ENCODE peak calls at places on chromosomes 4 and X, in four cellular contexts. One of them, this sample, is unnamed.

GRCh38 chrX:40772290-40772689 is 36.9 kb upstream of the MED14 start:
- DNase-seq in activated CD4-positive, CD25-positive, alpha-beta regulatory T cell: no peak
- DNase-seq in WTC11: no peak
- DNase-seq in stimulated activated CD4-positive, alpha-beta T cell treated with anti-CD3 and anti-CD28 coated beads, Interleukin-1b, Interleukin-23, amount 100 ng/mL, for 4 hours: no peak
- DNase-seq in this sample: no peak

GRCh38 chr4:151691639-151692442 is 69.0 kb downstream of the GATB start:
- DNase-seq in activated CD4-positive, CD25-positive, alpha-beta regulatory T cell: no peak
- DNase-seq in WTC11: no peak
- DNase-seq in stimulated activated CD4-positive, alpha-beta T cell treated with anti-CD3 and anti-CD28 coated beads, Interleukin-1b, Interleukin-23, amount 100 ng/mL, for 4 hours: no peak
- DNase-seq in this sample: no peak

GRCh38 chrX:2913118-2913517 is 16.0 kb downstream of the ARSD start:
- DNase-seq in activated CD4-positive, CD25-positive, alpha-beta regulatory T cell: no peak
- DNase-seq in WTC11: no peak
- DNase-seq in stimulated activated CD4-positive, alpha-beta T cell treated with anti-CD3 and anti-CD28 coated beads, Interleukin-1b, Interleukin-23, amount 100 ng/mL, for 4 hours: no peak
- DNase-seq in this sample: no peak

GRCh38 chrX:155334486-155335316 is at the start of gene CLIC2:
- DNase-seq in activated CD4-positive, CD25-positive, alpha-beta regulatory T cell: no peak
- DNase-seq in WTC11: no peak
- DNase-seq in stimulated activated CD4-positive, alpha-beta T cell treated with anti-CD3 and anti-CD28 coated beads, Interleukin-1b, Interleukin-23, amount 100 ng/mL, for 4 hours: no peak
- DNase-seq in this sample: no peak

GRCh38 chr4:148126825-148127224 is 315.4 kb downstream of the NR3C2 start:
- DNase-seq in activated CD4-positive, CD25-positive, alpha-beta regulatory T cell: no peak
- DNase-seq in WTC11: no peak
- DNase-seq in stimulated activated CD4-positive, alpha-beta T cell treated with anti-CD3 and anti-CD28 coated beads, Interleukin-1b, Interleukin-23, amount 100 ng/mL, for 4 hours: no peak
- DNase-seq in this sample: no peak

GRCh38 chr4:94804613-94805012 is 46.9 kb downstream of the BMPR1B start:
- DNase-seq in activated CD4-positive, CD25-positive, alpha-beta regulatory T cell: no peak
- DNase-seq in WTC11: no peak
- DNase-seq in stimulated activated CD4-positive, alpha-beta T cell treated with anti-CD3 and anti-CD28 coated beads, Interleukin-1b, Interleukin-23, amount 100 ng/mL, for 4 hours: no peak
- DNase-seq in this sample: no peak

GRCh38 chr4:177785000-177785399 is 342.8 kb upstream of the AGA start:
- DNase-seq in activated CD4-positive, CD25-positive, alpha-beta regulatory T cell: no peak
- DNase-seq in WTC11: no peak
- DNase-seq in stimulated activated CD4-positive, alpha-beta T cell treated with anti-CD3 and anti-CD28 coated beads, Interleukin-1b, Interleukin-23, amount 100 ng/mL, for 4 hours: no peak
- DNase-seq in this sample: no peak

GRCh38 chrX:131728295-131729145 is 184.6 kb downstream of the OR13H1 start:
- DNase-seq in activated CD4-positive, CD25-positive, alpha-beta regulatory T cell: no peak
- DNase-seq in WTC11: peak
- DNase-seq in stimulated activated CD4-positive, alpha-beta T cell treated with anti-CD3 and anti-CD28 coated beads, Interleukin-1b, Interleukin-23, amount 100 ng/mL, for 4 hours: peak
- DNase-seq in this sample: no peak

GRCh38 chr4:26342328-26343040 is 21.7 kb downstream of the RBPJ start:
- DNase-seq in activated CD4-positive, CD25-positive, alpha-beta regulatory T cell: no peak
- DNase-seq in WTC11: no peak
- DNase-seq in stimulated activated CD4-positive, alpha-beta T cell treated with anti-CD3 and anti-CD28 coated beads, Interleukin-1b, Interleukin-23, amount 100 ng/mL, for 4 hours: no peak
- DNase-seq in this sample: no peak

GRCh38 chrX:96386325-96386724 is 298.3 kb upstream of the DIAPH2 start:
- DNase-seq in activated CD4-positive, CD25-positive, alpha-beta regulatory T cell: no peak
- DNase-seq in WTC11: no peak
- DNase-seq in stimulated activated CD4-positive, alpha-beta T cell treated with anti-CD3 and anti-CD28 coated beads, Interleukin-1b, Interleukin-23, amount 100 ng/mL, for 4 hours: no peak
- DNase-seq in this sample: no peak

GRCh38 chr4:4677825-4678522 is 136.1 kb upstream of the STX18 start:
- DNase-seq in activated CD4-positive, CD25-positive, alpha-beta regulatory T cell: no peak
- DNase-seq in WTC11: peak
- DNase-seq in stimulated activated CD4-positive, alpha-beta T cell treated with anti-CD3 and anti-CD28 coated beads, Interleukin-1b, Interleukin-23, amount 100 ng/mL, for 4 hours: no peak
- DNase-seq in this sample: no peak

GRCh38 chrX:13077168-13077567 is 32.7 kb upstream of the FAM9C start:
- DNase-seq in activated CD4-positive, CD25-positive, alpha-beta regulatory T cell: no peak
- DNase-seq in WTC11: no peak
- DNase-seq in stimulated activated CD4-positive, alpha-beta T cell treated with anti-CD3 and anti-CD28 coated beads, Interleukin-1b, Interleukin-23, amount 100 ng/mL, for 4 hours: no peak
- DNase-seq in this sample: peak

GRCh38 chr4:189659302-189659701 is 281.4 kb upstream of the FRG1 start:
- DNase-seq in activated CD4-positive, CD25-positive, alpha-beta regulatory T cell: no peak
- DNase-seq in WTC11: no peak
- DNase-seq in stimulated activated CD4-positive, alpha-beta T cell treated with anti-CD3 and anti-CD28 coated beads, Interleukin-1b, Interleukin-23, amount 100 ng/mL, for 4 hours: no peak
- DNase-seq in this sample: no peak

GRCh38 chr4:95556460-95556859 is 7.7 kb upstream of the UNC5C start:
- DNase-seq in activated CD4-positive, CD25-positive, alpha-beta regulatory T cell: no peak
- DNase-seq in WTC11: no peak
- DNase-seq in stimulated activated CD4-positive, alpha-beta T cell treated with anti-CD3 and anti-CD28 coated beads, Interleukin-1b, Interleukin-23, amount 100 ng/mL, for 4 hours: no peak
- DNase-seq in this sample: no peak

GRCh38 chr4:139753686-139754085 is 88.1 kb downstream of the MGST2 start:
- DNase-seq in activated CD4-positive, CD25-positive, alpha-beta regulatory T cell: no peak
- DNase-seq in WTC11: no peak
- DNase-seq in stimulated activated CD4-positive, alpha-beta T cell treated with anti-CD3 and anti-CD28 coated beads, Interleukin-1b, Interleukin-23, amount 100 ng/mL, for 4 hours: no peak
- DNase-seq in this sample: no peak

GRCh38 chr4:98661356-98662054 is 3.1 kb upstream of the TSPAN5 start:
- DNase-seq in activated CD4-positive, CD25-positive, alpha-beta regulatory T cell: no peak
- DNase-seq in WTC11: no peak
- DNase-seq in stimulated activated CD4-positive, alpha-beta T cell treated with anti-CD3 and anti-CD28 coated beads, Interleukin-1b, Interleukin-23, amount 100 ng/mL, for 4 hours: no peak
- DNase-seq in this sample: no peak

GRCh38 chrX:16160729-16161128 is 6.6 kb upstream of the MAGEB17 start:
- DNase-seq in activated CD4-positive, CD25-positive, alpha-beta regulatory T cell: no peak
- DNase-seq in WTC11: no peak
- DNase-seq in stimulated activated CD4-positive, alpha-beta T cell treated with anti-CD3 and anti-CD28 coated beads, Interleukin-1b, Interleukin-23, amount 100 ng/mL, for 4 hours: no peak
- DNase-seq in this sample: no peak

GRCh38 chr4:54959656-54960055 is 165.7 kb downstream of the KDR start:
- DNase-seq in activated CD4-positive, CD25-positive, alpha-beta regulatory T cell: no peak
- DNase-seq in WTC11: no peak
- DNase-seq in stimulated activated CD4-positive, alpha-beta T cell treated with anti-CD3 and anti-CD28 coated beads, Interleukin-1b, Interleukin-23, amount 100 ng/mL, for 4 hours: no peak
- DNase-seq in this sample: no peak

GRCh38 chrX:148567229-148567628 is 66.8 kb downstream of the AFF2 start:
- DNase-seq in activated CD4-positive, CD25-positive, alpha-beta regulatory T cell: no peak
- DNase-seq in WTC11: no peak
- DNase-seq in stimulated activated CD4-positive, alpha-beta T cell treated with anti-CD3 and anti-CD28 coated beads, Interleukin-1b, Interleukin-23, amount 100 ng/mL, for 4 hours: no peak
- DNase-seq in this sample: no peak

GRCh38 chr4:52298444-52298843 is 247.3 kb downstream of the SPATA18 start:
- DNase-seq in activated CD4-positive, CD25-positive, alpha-beta regulatory T cell: no peak
- DNase-seq in WTC11: no peak
- DNase-seq in stimulated activated CD4-positive, alpha-beta T cell treated with anti-CD3 and anti-CD28 coated beads, Interleukin-1b, Interleukin-23, amount 100 ng/mL, for 4 hours: no peak
- DNase-seq in this sample: no peak

GRCh38 chrX:40694833-40695232 is 40.5 kb downstream of the MED14 start:
- DNase-seq in activated CD4-positive, CD25-positive, alpha-beta regulatory T cell: no peak
- DNase-seq in WTC11: no peak
- DNase-seq in stimulated activated CD4-positive, alpha-beta T cell treated with anti-CD3 and anti-CD28 coated beads, Interleukin-1b, Interleukin-23, amount 100 ng/mL, for 4 hours: no peak
- DNase-seq in this sample: no peak

GRCh38 chrX:153564047-153564606 is 34.8 kb downstream of the CCNQ start:
- DNase-seq in activated CD4-positive, CD25-positive, alpha-beta regulatory T cell: no peak
- DNase-seq in WTC11: no peak
- DNase-seq in stimulated activated CD4-positive, alpha-beta T cell treated with anti-CD3 and anti-CD28 coated beads, Interleukin-1b, Interleukin-23, amount 100 ng/mL, for 4 hours: no peak
- DNase-seq in this sample: no peak

GRCh38 chr4:154475800-154476199 is 15.8 kb downstream of the DCHS2 start:
- DNase-seq in activated CD4-positive, CD25-positive, alpha-beta regulatory T cell: no peak
- DNase-seq in WTC11: no peak
- DNase-seq in stimulated activated CD4-positive, alpha-beta T cell treated with anti-CD3 and anti-CD28 coated beads, Interleukin-1b, Interleukin-23, amount 100 ng/mL, for 4 hours: no peak
- DNase-seq in this sample: no peak

GRCh38 chr4:55399581-55399980 is 3.8 kb downstream of the TMEM165 start:
- DNase-seq in activated CD4-positive, CD25-positive, alpha-beta regulatory T cell: no peak
- DNase-seq in WTC11: no peak
- DNase-seq in stimulated activated CD4-positive, alpha-beta T cell treated with anti-CD3 and anti-CD28 coated beads, Interleukin-1b, Interleukin-23, amount 100 ng/mL, for 4 hours: no peak
- DNase-seq in this sample: no peak

GRCh38 chrX:111402378-111402777 is 9.6 kb downstream of the DCX start:
- DNase-seq in activated CD4-positive, CD25-positive, alpha-beta regulatory T cell: no peak
- DNase-seq in WTC11: no peak
- DNase-seq in stimulated activated CD4-positive, alpha-beta T cell treated with anti-CD3 and anti-CD28 coated beads, Interleukin-1b, Interleukin-23, amount 100 ng/mL, for 4 hours: no peak
- DNase-seq in this sample: no peak

GRCh38 chr4:56430203-56430602 is 5.2 kb downstream of the PPAT start:
- DNase-seq in activated CD4-positive, CD25-positive, alpha-beta regulatory T cell: no peak
- DNase-seq in WTC11: no peak
- DNase-seq in stimulated activated CD4-positive, alpha-beta T cell treated with anti-CD3 and anti-CD28 coated beads, Interleukin-1b, Interleukin-23, amount 100 ng/mL, for 4 hours: no peak
- DNase-seq in this sample: no peak

GRCh38 chr4:16122225-16122624 is 38.4 kb upstream of the PROM1 start:
- DNase-seq in activated CD4-positive, CD25-positive, alpha-beta regulatory T cell: no peak
- DNase-seq in WTC11: no peak
- DNase-seq in stimulated activated CD4-positive, alpha-beta T cell treated with anti-CD3 and anti-CD28 coated beads, Interleukin-1b, Interleukin-23, amount 100 ng/mL, for 4 hours: no peak
- DNase-seq in this sample: no peak

GRCh38 chr4:33052241-33052640 is 2332.1 kb downstream of the PCDH7 start:
- DNase-seq in activated CD4-positive, CD25-positive, alpha-beta regulatory T cell: no peak
- DNase-seq in WTC11: no peak
- DNase-seq in stimulated activated CD4-positive, alpha-beta T cell treated with anti-CD3 and anti-CD28 coated beads, Interleukin-1b, Interleukin-23, amount 100 ng/mL, for 4 hours: no peak
- DNase-seq in this sample: no peak

GRCh38 chrX:12441376-12442128 is 303.3 kb downstream of the FRMPD4 start:
- DNase-seq in activated CD4-positive, CD25-positive, alpha-beta regulatory T cell: no peak
- DNase-seq in WTC11: no peak
- DNase-seq in stimulated activated CD4-positive, alpha-beta T cell treated with anti-CD3 and anti-CD28 coated beads, Interleukin-1b, Interleukin-23, amount 100 ng/mL, for 4 hours: no peak
- DNase-seq in this sample: no peak

GRCh38 chrX:112946227-112946626 is 105.6 kb upstream of the AMOT start:
- DNase-seq in activated CD4-positive, CD25-positive, alpha-beta regulatory T cell: no peak
- DNase-seq in WTC11: no peak
- DNase-seq in stimulated activated CD4-positive, alpha-beta T cell treated with anti-CD3 and anti-CD28 coated beads, Interleukin-1b, Interleukin-23, amount 100 ng/mL, for 4 hours: no peak
- DNase-seq in this sample: no peak

This sample was measured in NK-92 treated with Interleukin-12 subunit alpha and Interleukin-12 subunit beta, amount 100 ng/mL, for 24 hours.